ENCODE peak calls at places on chromosomes 12 and 14, in six cellular contexts. E is H1, F is sigmoid colon, M is K562, H is esophagus muscularis mucosa, T is GM12878. X is an unnamed sample.

GRCh38 chr12:75888398-75888797 is 143.2 kb downstream of the PHLDA1 start:
- DNase-seq in H (no peak), F (no peak), T (no peak), E (no peak), M (no peak), X (no peak)

GRCh38 chr14:52692248-52692962 is 3.0 kb downstream of the ERO1A start:
- DNase-seq in E (no peak), M (no peak), H (no peak), F (no peak), T (no peak), X (no peak)

GRCh38 chr14:100532154-100532915 is 54.9 kb downstream of the BEGAIN start:
- DNase-seq in E (no peak), T (no peak), M (no peak), H (peak; percentile 84), F (no peak), X (no peak)

GRCh38 chr12:52806169-52806811 is 7.6 kb downstream of the KRT4 start:
- DNase-seq in F (no peak), T (no peak), H (no peak), E (no peak), M (no peak), X (no peak)

GRCh38 chr14:24279301-24280186 is 8.1 kb upstream of the RABGGTA start:
- DNase-seq in T (peak; percentile 64), E (no peak), M (no peak), H (no peak), F (no peak), X (no peak)

GRCh38 chr14:38257500-38257899 is 1.6 kb upstream of the CLEC14A start:
- DNase-seq in E (no peak), F (no peak), T (no peak), M (no peak), H (no peak), X (no peak)

GRCh38 chr12:55929306-55929791 is 1.6 kb upstream of the DGKA start:
- DNase-seq in M (no peak), E (no peak), T (peak; percentile 70), F (no peak), H (no peak), X (peak; percentile 76)

GRCh38 chr14:75295491-75296338 is 17.1 kb downstream of the FOS start:
- DNase-seq in H (peak; percentile 96), E (no peak), F (peak; percentile 93), T (no peak), M (peak; percentile 52), X (peak; percentile 51)

GRCh38 chr14:77264466-77265186 is 6.4 kb downstream of the NGB start:
- DNase-seq in T (no peak), E (no peak), H (no peak), M (no peak), F (no peak), X (no peak)

GRCh38 chr12:68224613-68225285 is 861 bp downstream of the IL26 start:
- DNase-seq in E (no peak), T (no peak), M (no peak), F (no peak), H (no peak), X (no peak)

GRCh38 chr12:76551482-76551888 is 8.1 kb downstream of the OSBPL8 start:
- DNase-seq in F (no peak), H (no peak), T (no peak), M (peak; percentile 23), E (no peak), X (no peak)

GRCh38 chr12:65670775-65671174 is 153.5 kb upstream of the HMGA2 start:
- DNase-seq in H (no peak), T (no peak), F (no peak), E (no peak), M (no peak), X (no peak)

GRCh38 chr12:105481906-105482305 is 151.4 kb downstream of the C12orf75 start:
- DNase-seq in H (no peak), M (no peak), F (no peak), T (no peak), E (no peak), X (no peak)

GRCh38 chr14:29222671-29223268 is 456.2 kb downstream of the FOXG1 start:
- DNase-seq in M (no peak), F (no peak), E (no peak), H (no peak), T (no peak), X (no peak)

GRCh38 chr12:63163542-63163941 is 12.5 kb upstream of the AVPR1A start:
- DNase-seq in E (no peak), M (no peak), T (no peak), H (no peak), F (no peak), X (no peak)

GRCh38 chr14:98853063-98853729 is 418.8 kb downstream of the BCL11B start:
- DNase-seq in F (no peak), E (no peak), T (no peak), M (no peak), H (no peak), X (no peak)

GRCh38 chr12:109719123-109720022 is 5.7 kb downstream of the FAM222A start:
- DNase-seq in F (no peak), M (peak; percentile 31), E (no peak), T (no peak), H (no peak), X (no peak)

GRCh38 chr14:50321009-50321660 is 9.0 kb downstream of the DMAC2L start:
- DNase-seq in T (peak; percentile 82), F (peak; percentile 82), E (no peak), H (no peak), M (peak; percentile 43), X (no peak)
- TF ChIP-seq POLR2AphosphoS5 in T (no peak), F (peak; percentile 47), E (no peak), H (peak; percentile 42), M (no peak), X (no peak)

DNA sequence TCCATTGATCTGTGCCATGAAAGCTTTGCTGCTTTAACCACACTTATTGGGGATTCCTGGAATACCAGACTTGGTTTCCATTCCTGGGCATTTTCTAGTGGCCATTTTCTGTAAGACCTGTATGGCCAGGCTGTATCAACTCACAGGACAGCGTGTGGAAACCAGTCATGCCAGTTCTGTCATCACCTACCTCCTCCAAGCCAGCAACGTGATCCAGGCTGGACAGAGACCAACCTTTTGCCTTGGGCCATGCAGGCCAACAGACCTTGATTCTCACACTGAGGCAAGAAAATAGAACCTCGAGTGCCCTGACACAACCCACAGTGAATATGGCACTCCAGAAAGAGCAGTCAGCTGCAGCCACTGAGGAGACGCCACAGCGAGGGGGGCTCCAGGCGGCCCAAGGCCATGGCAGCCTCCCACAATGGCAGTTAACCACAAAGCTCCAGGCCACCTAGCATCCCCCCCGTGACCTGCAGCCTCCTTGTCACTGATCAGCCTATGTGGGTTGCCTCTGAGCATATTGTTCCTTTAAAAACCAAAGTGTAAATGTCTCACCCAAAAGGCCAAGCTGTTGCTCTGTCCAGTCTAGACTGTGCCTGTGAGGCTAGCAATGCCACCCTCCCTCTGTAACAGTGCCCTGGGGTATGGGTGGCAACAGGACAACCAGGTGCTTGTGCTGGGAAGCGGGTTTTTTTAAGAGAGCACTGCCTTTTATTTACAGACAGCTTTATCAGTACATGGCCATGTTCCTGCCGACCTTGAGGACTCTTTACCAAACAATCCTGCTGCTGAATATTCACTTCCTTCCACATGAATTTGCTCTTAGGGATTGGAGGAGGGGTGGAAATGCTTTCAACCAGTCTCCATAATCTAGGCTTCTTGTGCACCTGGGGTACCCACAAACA is 168.7 kb upstream of the HIF1A start:
- DNase-seq in E (no peak), T (no peak), H (no peak), F (no peak), M (no peak), X (no peak)
- TF ChIP-seq POLR2A in E (no peak), T (no peak), H (no peak), F (no peak), M (no peak), X (no peak)

GRCh38 chr12:121579190-121579791 is 1.5 kb downstream of the KDM2B start:
- DNase-seq in M (peak; percentile 65), H (no peak), F (peak; percentile 75), E (no peak), T (no peak), X (peak; percentile 52)

GRCh38 chr12:121580959-121581680 is at the start of gene KDM2B:
- DNase-seq in E (no peak), H (no peak), F (peak; percentile 75), M (peak; percentile 50), T (no peak), X (no peak)

GRCh38 chr12:121579981-121580868 is 598 bp downstream of the KDM2B start:
- DNase-seq in E (peak; percentile 54), H (peak; percentile 96), T (no peak), F (peak; percentile 88), M (peak; percentile 83), X (peak; percentile 49)

GRCh38 chr12:121581681-121582439 is 1.0 kb upstream of the KDM2B start:
- DNase-seq in T (no peak), H (no peak), M (peak; percentile 65), E (no peak), F (no peak), X (no peak)

GRCh38 chr12:121582583-121583333 is 1.9 kb upstream of the KDM2B start:
- DNase-seq in H (no peak), F (no peak), T (no peak), E (peak; percentile 82), M (peak; percentile 43), X (no peak)
- TF ChIP-seq POLR2AphosphoS5 in H (no peak), F (no peak), T (no peak), E (peak; percentile 76), M (no peak), X (no peak)

GRCh38 chr14:104558231-104559042 is 21.1 kb upstream of the C14orf180 start:
- DNase-seq in T (no peak), F (no peak), E (no peak), H (no peak), M (no peak), X (no peak)

GRCh38 chr14:104557086-104557485 is 22.5 kb upstream of the C14orf180 start:
- DNase-seq in F (peak; percentile 40), H (no peak), E (no peak), M (no peak), T (no peak), X (no peak)

GRCh38 chr14:104559043-104559768 is 20.4 kb upstream of the C14orf180 start:
- DNase-seq in T (no peak), M (no peak), E (no peak), F (no peak), H (no peak), X (no peak)

GRCh38 chr14:104556256-104557021 is 23.1 kb upstream of the C14orf180 start:
- DNase-seq in T (no peak), E (no peak), F (peak; percentile 48), M (no peak), H (no peak), X (no peak)

GRCh38 chr14:104557766-104558165 is 21.8 kb upstream of the C14orf180 start:
- DNase-seq in H (no peak), E (no peak), T (no peak), F (no peak), M (no peak), X (no peak)
- TF ChIP-seq POLR2A in H (no peak), E (no peak), T (no peak), F (no peak), M (no peak), X (no peak)

GRCh38 chr14:72926292-72927028 is at the start of gene DCAF4:
- DNase-seq in H (peak; percentile 99), M (peak; percentile 70), E (peak; percentile 90), F (peak; percentile 98), T (peak; percentile 94), X (peak; percentile 98)
- TF ChIP-seq POLR2AphosphoS5 in H (peak; percentile 60), M (no peak), E (peak; percentile 56), F (peak; percentile 58), T (peak; percentile 63), X (no peak)

X was measured in GM12891.